ENCODE peak calls at places on chromosomes 1 and 21, in four cellular contexts. L is IMR-90, X is suprapubic skin, V is A549. R is an unnamed sample. For H3K4me1 and H3K9me3, the result is how much of the 10 kb centered on the place peaks cover.

GRCh38 chr1:86981482-86982311 is 67.3 kb downstream of the HS2ST1 start:
- DNase-seq in V (no peak), L (no peak), X (no peak), R (no peak)

GRCh38 chr1:99429754-99430153 is 165.5 kb downstream of the PLPPR4 start:
- DNase-seq in V (no peak), X (no peak), L (no peak), R (no peak)

GRCh38 chr1:167095368-167095767 is 1.5 kb downstream of the STYXL2 start:
- DNase-seq in V (no peak), X (no peak), L (peak), R (no peak)

GRCh38 chr1:78223417-78224215 is 177.8 kb downstream of the GIPC2 start:
- DNase-seq in L (peak), X (no peak), V (no peak), R (peak)

GRCh38 chr1:185734929-185735666 is 907 bp downstream of the HMCN1 start:
- DNase-seq in V (no peak), X (no peak), L (peak), R (no peak)

GRCh38 chr1:67634396-67634935 is 50.5 kb upstream of the GADD45A start:
- DNase-seq in X (no peak), V (no peak), L (no peak), R (no peak)

GRCh38 chr21:42319851-42320602 is 4.8 kb upstream of the TFF3 start:
- DNase-seq in X (no peak), V (no peak), L (no peak), R (peak)

GRCh38 chr1:208174736-208175507 is 69.3 kb downstream of the PLXNA2 start:
- DNase-seq in V (no peak), L (peak), X (no peak), R (no peak)

GRCh38 chr1:74771913-74772515 is 39.1 kb downstream of the TYW3 start:
- DNase-seq in L (peak), X (no peak), V (peak), R (no peak)

GRCh38 chr1:232174306-232174705 is 455.6 kb downstream of the SIPA1L2 start:
- DNase-seq in L (no peak), V (no peak), X (no peak), R (no peak)

GRCh38 chr1:193592325-193592724 is 405.9 kb upstream of the B3GALT2 start:
- DNase-seq in X (no peak), V (no peak), L (no peak), R (no peak)

GRCh38 chr1:236494586-236495207 is 29.1 kb upstream of the LGALS8 start:
- DNase-seq in L (peak), X (no peak), V (no peak), R (no peak)
- H3K4me1 ChIP-seq in L (under half), X (under half), V (under half), R (under half)

GRCh38 chr21:23887709-23888303 is 1719.5 kb downstream of the MRPL39 start:
- DNase-seq in X (no peak), V (no peak), L (no peak), R (no peak)
- H3K4me3 ChIP-seq in X (no peak), V (no peak), L (no peak), R (no peak)

DNA sequence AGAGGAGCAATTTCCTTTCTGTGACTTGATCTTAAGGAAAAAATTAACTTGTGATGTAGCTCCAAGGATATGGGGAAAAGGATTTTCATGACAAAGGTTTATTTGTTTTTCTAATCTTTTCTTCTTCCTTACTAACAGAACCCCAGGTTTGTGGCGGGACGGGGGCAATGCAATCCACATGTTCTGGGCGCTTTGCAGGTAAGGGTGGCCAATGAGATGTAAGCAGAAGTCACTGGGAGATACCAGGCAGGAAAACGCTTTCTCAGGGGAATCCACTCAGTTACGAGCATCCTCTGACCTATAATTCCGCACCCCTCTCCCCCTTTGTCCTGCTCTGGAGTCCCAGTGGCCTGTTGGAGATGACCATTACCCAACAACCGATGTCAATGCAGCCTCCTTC is 122.0 kb downstream of the MRPS6 start:
- DNase-seq in V (no peak), X (no peak), L (no peak), R (no peak)
- H3K9me3 ChIP-seq in V (under half), X (under half), L (under half), R (under half)

GRCh38 chr21:34911360-34911759 is 137.7 kb downstream of the RUNX1 start:
- DNase-seq in X (no peak), V (no peak), L (no peak), R (no peak)
- H3K4me1 ChIP-seq in X (under half), V (under half), L (under half), R (under half)

GRCh38 chr1:227767401-227768396 is 32.5 kb downstream of the SNAP47 start:
- DNase-seq in L (no peak), X (no peak), V (no peak), R (no peak)

GRCh38 chr1:227765261-227766014 is 30.2 kb downstream of the SNAP47 start:
- DNase-seq in V (no peak), X (peak), L (no peak), R (no peak)

GRCh38 chr1:227764019-227764391 is 28.8 kb downstream of the SNAP47 start:
- DNase-seq in V (peak), X (no peak), L (peak), R (no peak)

GRCh38 chr1:227766653-227767277 is 31.5 kb downstream of the SNAP47 start:
- DNase-seq in X (peak), L (no peak), V (no peak), R (peak)

GRCh38 chr1:227766015-227766634 is 30.9 kb downstream of the SNAP47 start:
- DNase-seq in X (peak), V (no peak), L (peak), R (peak)
- H3K4me3 ChIP-seq in X (no peak), V (no peak), L (no peak), R (no peak)

GRCh38 chr1:2905356-2905755 is 103.9 kb upstream of the TTC34 start:
- DNase-seq in L (no peak), X (no peak), V (no peak), R (no peak)
- H3K9me3 ChIP-seq in L (half or more), X (under half), V (under half), R (under half)

GRCh38 chr21:33211305-33211704 is 18.4 kb upstream of the IFNAR2 start:
- DNase-seq in X (no peak), L (no peak), V (no peak), R (no peak)

GRCh38 chr21:33205476-33205875 is 24.3 kb upstream of the IFNAR2 start:
- DNase-seq in X (no peak), V (peak), L (no peak), R (no peak)

GRCh38 chr21:33206771-33207290 is 22.9 kb upstream of the IFNAR2 start:
- DNase-seq in L (no peak), X (no peak), V (no peak), R (no peak)

GRCh38 chr21:33208534-33208933 is 21.2 kb upstream of the IFNAR2 start:
- DNase-seq in X (no peak), L (no peak), V (peak), R (no peak)

DNA sequence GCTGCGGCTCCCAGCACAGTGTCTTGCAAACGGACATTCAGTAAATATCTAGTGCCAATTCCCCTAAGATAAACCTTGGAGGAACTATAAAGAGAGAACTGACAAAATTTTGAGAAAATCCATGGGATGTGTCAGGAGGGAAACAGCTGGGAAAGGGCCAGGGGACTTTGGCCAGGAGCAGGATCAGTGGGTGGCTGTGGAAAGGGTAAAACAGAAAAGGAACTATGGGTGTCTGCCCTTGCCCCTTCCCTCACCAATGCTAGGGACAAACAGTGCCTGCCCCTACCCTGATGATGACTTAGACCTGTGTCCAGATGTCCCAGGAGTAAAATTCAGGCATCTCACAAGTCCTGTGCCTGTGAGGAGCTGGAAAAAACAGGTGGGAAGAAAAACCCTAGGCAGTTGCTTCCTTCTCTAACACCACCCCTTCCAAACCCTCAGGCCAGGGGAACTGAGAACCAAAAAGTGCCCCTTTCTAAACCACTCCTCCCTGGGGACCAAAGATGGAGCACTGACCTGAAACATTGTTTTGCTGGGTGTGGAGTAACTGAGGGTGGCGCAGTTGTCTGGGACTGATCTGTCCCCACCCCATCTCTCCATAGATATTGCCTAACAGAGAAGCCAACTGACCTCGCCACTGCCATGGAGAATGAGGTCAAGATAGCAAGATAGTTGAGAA is 22.1 kb upstream of the IFNAR2 start:
- DNase-seq in V (no peak), X (no peak), L (no peak), R (no peak)
- H3K4me1 ChIP-seq in V (under half), X (under half), L (under half), R (under half)

GRCh38 chr21:45539796-45540600 is 2.2 kb downstream of the SLC19A1 start:
- DNase-seq in L (no peak), X (peak), V (no peak), R (peak)

GRCh38 chr21:45539046-45539795 is 3.0 kb downstream of the SLC19A1 start:
- DNase-seq in V (no peak), L (no peak), X (peak), R (peak)

GRCh38 chr21:45542242-45542666 is at the start of gene SLC19A1:
- DNase-seq in V (peak), L (peak), X (peak), R (peak)

GRCh38 chr21:45541221-45542039 is 810 bp downstream of the SLC19A1 start:
- DNase-seq in L (peak), V (peak), X (peak), R (peak)

GRCh38 chr21:45540601-45540970 is 1.7 kb downstream of the SLC19A1 start:
- DNase-seq in V (no peak), X (peak), L (no peak), R (no peak)
- H3K4me3 ChIP-seq in V (no peak), X (no peak), L (no peak), R (no peak)